ENCODE peak calls at places on chromosome 6, in eight cellular contexts. W is head of caudate nucleus; Q is stimulated activated CD4-positive, alpha-beta T cell treated with anti-CD3 and anti-CD28 coated beads, Interleukin-12 subunit alpha, Interleukin-12 subunit beta, amount 100 ng/mL, for 4 hours; F is BE2C; J is NCI-H524; C is amniotic stem cell; L is caudate nucleus; P is thoracic aorta. Y is an unnamed sample.

GRCh38 chr6:93786474-93787330 is 367.3 kb upstream of the EPHA7 start:
- DNase-seq in C (no peak), W (no peak), Q (no peak), P (no peak), F (no peak), L (no peak), J (no peak), Y (no peak)

GRCh38 chr6:14950103-14950969 is 295.5 kb upstream of the JARID2 start:
- DNase-seq in P (no peak), L (no peak), J (no peak), C (no peak), W (no peak), F (no peak), Q (no peak), Y (no peak)

GRCh38 chr6:139912735-139913400 is 538.4 kb upstream of the CITED2 start:
- DNase-seq in P (no peak), C (no peak), F (no peak), Q (no peak), L (no peak), J (no peak), W (no peak), Y (no peak)

GRCh38 chr6:115783402-115784061 is 277.2 kb downstream of the FRK start:
- DNase-seq in L (no peak), P (peak; percentile 2), Q (no peak), C (no peak), F (peak; percentile 45), W (no peak), J (no peak), Y (no peak)

GRCh38 chr6:170313716-170314295 is 7.2 kb downstream of the FAM120B start:
- DNase-seq in J (no peak), C (no peak), P (no peak), L (no peak), F (no peak), W (no peak), Q (no peak), Y (no peak)

GRCh38 chr6:169240591-169241390 is 12.9 kb downstream of the THBS2 start:
- DNase-seq in J (no peak), C (no peak), F (no peak), W (no peak), L (no peak), Q (no peak), P (no peak), Y (no peak)

GRCh38 chr6:143325379-143326140 is 124.9 kb downstream of the ADAT2 start:
- DNase-seq in C (no peak), P (no peak), L (no peak), Q (no peak), W (no peak), J (no peak), F (no peak), Y (no peak)

GRCh38 chr6:82971877-82972460 is 93.7 kb downstream of the UBE3D start:
- DNase-seq in W (no peak), C (no peak), P (no peak), Q (no peak), L (no peak), F (no peak), J (no peak), Y (no peak)

GRCh38 chr6:12572884-12573824 is 143.4 kb upstream of the PHACTR1 start:
- DNase-seq in P (no peak), C (no peak), L (no peak), W (no peak), J (no peak), Q (no peak), F (no peak), Y (no peak)

GRCh38 chr6:152022303-152022702 is 214.8 kb downstream of the ESR1 start:
- DNase-seq in F (no peak), Q (no peak), W (no peak), P (no peak), J (no peak), L (no peak), C (no peak), Y (no peak)

GRCh38 chr6:116064626-116065025 is 3.9 kb upstream of the FRK start:
- DNase-seq in Q (no peak), W (no peak), L (no peak), C (no peak), F (no peak), P (no peak), J (no peak), Y (no peak)

GRCh38 chr6:72787521-72788031 is 165.7 kb downstream of the KCNQ5 start:
- DNase-seq in J (no peak), P (no peak), F (peak; percentile 39), Q (no peak), L (no peak), C (peak; percentile 91), W (no peak), Y (no peak)

GRCh38 chr6:84553527-84553926 is 210.9 kb downstream of the TBX18 start:
- DNase-seq in Q (no peak), L (no peak), W (no peak), C (no peak), J (no peak), P (no peak), F (no peak), Y (no peak)

GRCh38 chr6:106163446-106163965 is 77.4 kb downstream of the PRDM1 start:
- DNase-seq in F (no peak), Q (peak; percentile 34), J (no peak), C (no peak), P (no peak), W (no peak), L (no peak), Y (no peak)

GRCh38 chr6:57021086-57021720 is 25.3 kb upstream of the KIAA1586 start:
- DNase-seq in F (no peak), L (no peak), W (no peak), J (no peak), Q (no peak), C (peak; percentile 62), P (no peak), Y (no peak)

GRCh38 chr6:16697437-16698162 is 63.7 kb downstream of the ATXN1 start:
- DNase-seq in L (no peak), W (no peak), C (no peak), P (no peak), J (peak; percentile 11), F (no peak), Q (no peak), Y (no peak)

GRCh38 chr6:134589512-134589911 is 271.6 kb upstream of the SGK1 start:
- DNase-seq in L (no peak), F (no peak), J (no peak), Q (no peak), W (no peak), P (no peak), C (peak; percentile 85), Y (no peak)

GRCh38 chr6:73180076-73180717 is 45.1 kb downstream of the KHDC1L start:
- DNase-seq in P (no peak), F (no peak), W (no peak), Q (no peak), J (peak; percentile 89), L (no peak), C (no peak), Y (no peak)

GRCh38 chr6:38155576-38156204 is 336.2 kb downstream of the ZFAND3 start:
- DNase-seq in J (no peak), F (no peak), C (no peak), Q (no peak), P (no peak), W (no peak), L (no peak), Y (no peak)

GRCh38 chr6:16819752-16820151 is 58.5 kb upstream of the ATXN1 start:
- DNase-seq in F (no peak), L (no peak), C (no peak), J (no peak), W (no peak), P (no peak), Q (no peak), Y (no peak)

GRCh38 chr6:22147983-22148797 is 148.6 kb downstream of the PRL start:
- DNase-seq in J (peak; percentile 75), F (peak; percentile 43), L (peak; percentile 4), C (peak; percentile 49), P (no peak), Q (no peak), W (peak; percentile 50), Y (no peak)

GRCh38 chr6:156720739-156721714 is 56.2 kb upstream of the ARID1B start:
- DNase-seq in L (no peak), W (no peak), J (no peak), C (no peak), P (no peak), F (no peak), Q (no peak), Y (no peak)

GRCh38 chr6:27295301-27296079 is 16.6 kb downstream of the POM121L2 start:
- DNase-seq in W (no peak), C (peak; percentile 27), J (peak; percentile 50), L (no peak), Q (no peak), P (no peak), F (peak; percentile 51), Y (no peak)

GRCh38 chr6:85186546-85187170 is 263.2 kb upstream of the NT5E start:
- DNase-seq in J (no peak), P (no peak), C (no peak), F (no peak), L (no peak), W (no peak), Q (no peak), Y (no peak)

GRCh38 chr6:124962617-124963415 is 579 bp downstream of the RNF217 start:
- DNase-seq in P (no peak), Q (no peak), C (no peak), W (peak; percentile 66), L (peak; percentile 45), F (peak; percentile 43), J (peak; percentile 24), Y (no peak)